ENCODE peak calls at places on chromosomes 12 and 14, in ten cellular contexts. One of them, this sample, is unnamed.

GRCh38 chr14:68082698-68083291 is 263.2 kb downstream of the RAD51B start:
- DNase-seq in hypothalamus: no peak
- DNase-seq in right cardiac atrium: no peak
- DNase-seq in BJ: no peak
- DNase-seq in cortex of kidney: no peak
- DNase-seq in HTR-8/SVneo: no peak
- DNase-seq in NCI-H460: no peak
- DNase-seq in HEK293T: no peak
- DNase-seq in testis: no peak
- DNase-seq in progenitor cell of endocrine pancreas: no peak
- DNase-seq in this sample: no peak

GRCh38 chr12:12983420-12984035 is 16.5 kb downstream of the HEBP1 start:
- DNase-seq in HTR-8/SVneo: peak
- DNase-seq in hypothalamus: peak
- DNase-seq in HEK293T: peak
- DNase-seq in testis: peak
- DNase-seq in NCI-H460: no peak
- DNase-seq in BJ: no peak
- DNase-seq in right cardiac atrium: no peak
- DNase-seq in cortex of kidney: no peak
- DNase-seq in progenitor cell of endocrine pancreas: no peak
- DNase-seq in this sample: peak

GRCh38 chr12:64273527-64274403 is 51.7 kb upstream of the KICS2 start:
- DNase-seq in progenitor cell of endocrine pancreas: no peak
- DNase-seq in testis: peak
- DNase-seq in HEK293T: peak
- DNase-seq in NCI-H460: peak
- DNase-seq in cortex of kidney: no peak
- DNase-seq in hypothalamus: no peak
- DNase-seq in right cardiac atrium: no peak
- DNase-seq in HTR-8/SVneo: peak
- DNase-seq in BJ: no peak
- DNase-seq in this sample: no peak

GRCh38 chr12:117279606-117280005 is 81.8 kb downstream of the NOS1 start:
- DNase-seq in HTR-8/SVneo: no peak
- DNase-seq in progenitor cell of endocrine pancreas: no peak
- DNase-seq in HEK293T: no peak
- DNase-seq in testis: no peak
- DNase-seq in right cardiac atrium: no peak
- DNase-seq in cortex of kidney: no peak
- DNase-seq in BJ: no peak
- DNase-seq in hypothalamus: no peak
- DNase-seq in NCI-H460: no peak
- DNase-seq in this sample: peak

GRCh38 chr14:24162083-24162482 is 1.0 kb downstream of the IRF9 start:
- DNase-seq in cortex of kidney: no peak
- DNase-seq in BJ: no peak
- DNase-seq in progenitor cell of endocrine pancreas: no peak
- DNase-seq in HEK293T: no peak
- DNase-seq in testis: no peak
- DNase-seq in right cardiac atrium: no peak
- DNase-seq in NCI-H460: no peak
- DNase-seq in HTR-8/SVneo: no peak
- DNase-seq in hypothalamus: no peak
- DNase-seq in this sample: no peak

GRCh38 chr12:116818341-116818856 is 62.8 kb downstream of the HRK start:
- DNase-seq in testis: peak
- DNase-seq in progenitor cell of endocrine pancreas: no peak
- DNase-seq in cortex of kidney: no peak
- DNase-seq in HEK293T: no peak
- DNase-seq in HTR-8/SVneo: no peak
- DNase-seq in NCI-H460: no peak
- DNase-seq in right cardiac atrium: peak
- DNase-seq in BJ: no peak
- DNase-seq in hypothalamus: no peak
- DNase-seq in this sample: peak

GRCh38 chr12:3252416-3252815 is 175.2 kb downstream of the TSPAN9 start:
- DNase-seq in hypothalamus: peak
- DNase-seq in testis: peak
- DNase-seq in HEK293T: no peak
- DNase-seq in HTR-8/SVneo: no peak
- DNase-seq in NCI-H460: no peak
- DNase-seq in progenitor cell of endocrine pancreas: no peak
- DNase-seq in right cardiac atrium: peak
- DNase-seq in cortex of kidney: no peak
- DNase-seq in BJ: no peak
- DNase-seq in this sample: peak

GRCh38 chr12:105855691-105856405 is 282.9 kb downstream of the NUAK1 start:
- DNase-seq in cortex of kidney: no peak
- DNase-seq in NCI-H460: no peak
- DNase-seq in testis: no peak
- DNase-seq in BJ: no peak
- DNase-seq in HEK293T: no peak
- DNase-seq in hypothalamus: no peak
- DNase-seq in progenitor cell of endocrine pancreas: no peak
- DNase-seq in right cardiac atrium: peak
- DNase-seq in HTR-8/SVneo: no peak
- DNase-seq in this sample: no peak

GRCh38 chr14:51293149-51293925 is 53.3 kb downstream of the TMX1 start:
- DNase-seq in cortex of kidney: no peak
- DNase-seq in NCI-H460: no peak
- DNase-seq in HEK293T: no peak
- DNase-seq in testis: peak
- DNase-seq in right cardiac atrium: peak
- DNase-seq in progenitor cell of endocrine pancreas: no peak
- DNase-seq in hypothalamus: no peak
- DNase-seq in BJ: peak
- DNase-seq in HTR-8/SVneo: no peak
- DNase-seq in this sample: peak

GRCh38 chr14:56150645-56151345 is 32.6 kb downstream of the PELI2 start:
- DNase-seq in progenitor cell of endocrine pancreas: no peak
- DNase-seq in HEK293T: no peak
- DNase-seq in hypothalamus: no peak
- DNase-seq in HTR-8/SVneo: no peak
- DNase-seq in BJ: no peak
- DNase-seq in right cardiac atrium: no peak
- DNase-seq in NCI-H460: no peak
- DNase-seq in cortex of kidney: no peak
- DNase-seq in testis: no peak
- DNase-seq in this sample: peak

GRCh38 chr12:68497702-68498101 is 113.0 kb upstream of the RAP1B start:
- DNase-seq in right cardiac atrium: no peak
- DNase-seq in testis: no peak
- DNase-seq in progenitor cell of endocrine pancreas: no peak
- DNase-seq in hypothalamus: no peak
- DNase-seq in HTR-8/SVneo: peak
- DNase-seq in cortex of kidney: no peak
- DNase-seq in BJ: peak
- DNase-seq in NCI-H460: no peak
- DNase-seq in HEK293T: no peak
- DNase-seq in this sample: no peak